ENCODE peak calls at places on chromosomes 3 and 15, in seven cellular contexts. L is psoas muscle, B is heart left ventricle, C is HepG2, Z is aorta, R is GM12878, S is breast epithelium. D is an unnamed sample.
A peak's percentile ranks its signal among the peaks of the same experiment; 100 is the strongest.

GRCh38 chr3:128439226-128439625 is 27.5 kb downstream of the DNAJB8 start:
- DNase-seq in B (no peak), Z (no peak), S (no peak), L (no peak), C (no peak), R (no peak), D (no peak)

GRCh38 chr3:151412989-151413388 is 28.4 kb upstream of the P2RY12 start:
- DNase-seq in L (no peak), R (no peak), Z (no peak), S (no peak), B (no peak), C (no peak), D (no peak)

GRCh38 chr15:38683382-38684242 is 119.0 kb upstream of the RASGRP1 start:
- DNase-seq in Z (no peak), C (peak; percentile 27), B (peak; percentile 40), S (no peak), L (peak; percentile 15), R (no peak), D (peak; percentile 49)

GRCh38 chr3:184260571-184261269 is 633 bp downstream of the CAMK2N2 start:
- DNase-seq in B (no peak), R (no peak), L (no peak), S (no peak), Z (no peak), C (no peak), D (no peak)

GRCh38 chr3:178482981-178483380 is 53.3 kb upstream of the KCNMB2 start:
- DNase-seq in B (no peak), Z (no peak), R (no peak), S (no peak), C (no peak), L (no peak), D (no peak)

GRCh38 chr3:81666502-81667121 is 94.8 kb downstream of the GBE1 start:
- DNase-seq in C (no peak), R (no peak), L (no peak), Z (no peak), B (no peak), S (no peak), D (peak; percentile 8)

GRCh38 chr3:16468114-16469098 is 45.1 kb downstream of the RFTN1 start:
- DNase-seq in S (no peak), L (no peak), B (peak; percentile 46), C (no peak), Z (no peak), R (no peak), D (no peak)

GRCh38 chr3:142946861-142947260 is 16.6 kb downstream of the PAQR9 start:
- DNase-seq in S (no peak), C (no peak), R (no peak), B (no peak), L (no peak), Z (no peak), D (no peak)

GRCh38 chr15:66780172-66780972 is 78.3 kb downstream of the SMAD6 start:
- DNase-seq in R (no peak), C (no peak), Z (peak; percentile 84), B (no peak), L (no peak), S (no peak), D (no peak)

GRCh38 chr3:143973352-143974021 is 1.9 kb downstream of the DIPK2A start:
- DNase-seq in B (no peak), S (no peak), R (no peak), L (no peak), Z (no peak), C (peak; percentile 71), D (no peak)

GRCh38 chr3:189841474-189842205 is 210.5 kb downstream of the TP63 start:
- DNase-seq in R (no peak), C (no peak), S (no peak), L (no peak), B (no peak), Z (no peak), D (no peak)

GRCh38 chr3:33439421-33440327 is 531 bp downstream of the UBP1 start:
- DNase-seq in S (peak; percentile 64), L (peak; percentile 60), Z (peak; percentile 87), C (peak; percentile 21), B (peak; percentile 54), R (no peak), D (peak; percentile 41)

GRCh38 chr15:45641374-45641778 is 6.5 kb downstream of the SQOR start:
- DNase-seq in S (no peak), R (no peak), Z (no peak), B (no peak), L (no peak), C (peak; percentile 95), D (no peak)

GRCh38 chr3:169085827-169086226 is 577.7 kb downstream of the MECOM start:
- DNase-seq in L (no peak), C (no peak), R (no peak), Z (no peak), B (no peak), S (no peak), D (no peak)

GRCh38 chr3:172034786-172035685 is 4.3 kb upstream of the FNDC3B start:
- DNase-seq in S (no peak), B (no peak), R (no peak), Z (no peak), C (no peak), L (no peak), D (no peak)

GRCh38 chr15:44633603-44634002 is 29.9 kb downstream of the SPG11 start:
- DNase-seq in S (no peak), C (no peak), L (no peak), R (no peak), B (no peak), Z (no peak), D (no peak)

GRCh38 chr3:37768107-37768809 is 93.4 kb upstream of the CTDSPL start:
- DNase-seq in R (no peak), Z (no peak), L (no peak), B (no peak), C (peak; percentile 40), S (no peak), D (no peak)

GRCh38 chr3:37772773-37773291 is 88.8 kb upstream of the CTDSPL start:
- DNase-seq in C (no peak), Z (no peak), R (no peak), L (no peak), S (no peak), B (no peak), D (no peak)

GRCh38 chr3:37770938-37771918 is 90.5 kb upstream of the CTDSPL start:
- DNase-seq in B (peak; percentile 74), C (no peak), Z (no peak), R (no peak), L (peak; percentile 19), S (no peak), D (no peak)

GRCh38 chr3:37773471-37773870 is 88.2 kb upstream of the CTDSPL start:
- DNase-seq in B (no peak), L (no peak), R (no peak), C (no peak), Z (no peak), S (no peak), D (no peak)

DNA sequence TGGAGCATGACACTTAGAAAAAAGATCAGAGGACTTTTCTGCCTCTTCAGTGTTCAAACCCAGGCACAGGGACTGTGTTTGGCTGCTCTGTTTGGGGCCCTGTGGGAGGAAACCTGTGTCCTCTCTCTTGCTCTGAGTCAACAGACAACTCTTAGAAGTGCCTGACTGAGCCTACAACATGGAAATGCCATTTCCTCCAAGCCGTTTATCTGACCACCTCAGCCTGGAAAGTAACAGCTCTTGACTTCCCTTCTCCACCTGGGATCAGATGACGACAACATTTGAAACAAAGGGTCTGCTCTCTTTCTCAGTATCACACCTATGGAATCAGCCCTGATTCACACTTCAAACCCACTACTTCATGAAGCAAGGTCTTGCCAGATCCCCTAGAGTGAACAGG is 91.3 kb upstream of the CTDSPL start:
- DNase-seq in B (no peak), L (no peak), Z (no peak), R (no peak), S (no peak), C (no peak), D (no peak)
- H3K27ac ChIP-seq in B (peak overlapping the region; percentile 95), L (peak overlapping the region; percentile 71), Z (no peak overlapping the region), R (no peak overlapping the region), S (no peak overlapping the region), C (no peak overlapping the region), D (no peak overlapping the region)

DNA sequence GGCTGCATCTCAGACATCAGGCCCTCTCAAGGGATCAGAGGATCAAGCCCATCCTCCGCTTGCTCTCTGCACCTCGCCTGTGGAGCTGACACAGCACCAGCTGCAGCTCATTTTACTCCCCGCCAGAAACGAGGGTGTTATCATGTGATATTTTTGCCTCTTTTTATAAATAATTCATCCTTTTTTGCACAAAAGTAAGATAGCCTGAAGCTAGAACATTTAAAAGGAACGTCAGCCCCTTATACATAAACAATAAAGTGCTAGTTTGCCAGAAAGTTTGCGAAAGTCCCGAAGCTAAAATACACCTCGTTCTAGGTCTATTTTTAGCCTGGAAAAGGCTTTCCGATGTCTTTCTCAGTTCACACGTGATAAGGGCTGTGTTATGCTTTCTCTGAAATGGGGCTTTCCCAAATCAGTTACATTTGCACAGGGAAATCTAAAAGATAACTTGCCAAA is 9.6 kb upstream of the FAM174B start:
- DNase-seq in R (peak; percentile 53), S (no peak), B (no peak), L (no peak), Z (no peak), C (no peak), D (no peak)
- H3K4me3 ChIP-seq in R (no peak overlapping the region), S (no peak overlapping the region), B (peak overlapping the region; percentile 22), L (peak overlapping the region; percentile 42), Z (no peak overlapping the region), C (no peak overlapping the region), D (no peak overlapping the region)

GRCh38 chr3:136903899-136904298 is 41.9 kb downstream of the NCK1 start:
- DNase-seq in C (no peak), Z (no peak), L (no peak), B (no peak), R (no peak), S (no peak), D (no peak)
- H3K36me3 ChIP-seq in C (no peaks in the 10 kb centered on the region), Z (peaks cover 2% of the 10 kb centered on the region), L (no peaks in the 10 kb centered on the region), B (no peaks in the 10 kb centered on the region), R (no peaks in the 10 kb centered on the region), S (no peaks in the 10 kb centered on the region), D (no peaks in the 10 kb centered on the region)

GRCh38 chr3:193780371-193780770 is 187.4 kb downstream of the OPA1 start:
- DNase-seq in R (no peak), S (no peak), B (no peak), C (no peak), L (no peak), Z (no peak), D (no peak)

GRCh38 chr3:193783166-193783896 is 190.3 kb downstream of the OPA1 start:
- DNase-seq in C (no peak), S (no peak), L (no peak), R (no peak), Z (no peak), B (no peak), D (no peak)

GRCh38 chr3:193780810-193781472 is 187.9 kb downstream of the OPA1 start:
- DNase-seq in L (peak; percentile 73), R (no peak), C (peak; percentile 44), Z (peak; percentile 89), S (peak; percentile 71), B (peak; percentile 78), D (no peak)

GRCh38 chr3:193782747-193783146 is 189.7 kb downstream of the OPA1 start:
- DNase-seq in B (no peak), Z (no peak), L (no peak), S (no peak), C (no peak), R (no peak), D (no peak)

GRCh38 chr3:193782280-193782654 is 189.3 kb downstream of the OPA1 start:
- DNase-seq in B (no peak), S (peak; percentile 62), C (no peak), R (no peak), Z (no peak), L (no peak), D (no peak)
- H3K27ac ChIP-seq in B (no peak overlapping the region), S (no peak overlapping the region), C (no peak overlapping the region), R (no peak overlapping the region), Z (no peak overlapping the region), L (no peak overlapping the region), D (no peak overlapping the region)